ENCODE peak calls at places on chromosomes 7 and 10, in seven cellular contexts. D is kidney epithelial cell; K is stimulated activated CD4-positive, alpha-beta T cell treated with anti-CD3 and anti-CD28 coated beads, Interleukin-2, amount 100 ng/mL, for 48 hours; I is iris pigment epithelial cell; M is HepG2; F is cardiac septum; E is cardiac fibroblast. N is an unnamed sample.

GRCh38 chr7:71096341-71096740 is 35.6 kb upstream of the GALNT17 start:
- DNase-seq in M (no peak), F (no peak), K (no peak), I (no peak), D (no peak), E (no peak), N (no peak)

GRCh38 chr7:117873056-117873932 is at the start of gene CTTNBP2:
- DNase-seq in D (no peak), E (peak; percentile 18), I (peak; percentile 62), M (no peak), F (no peak), K (no peak), N (no peak)

GRCh38 chr10:110357252-110357780 is 52.6 kb upstream of the SMNDC1 start:
- DNase-seq in D (peak; percentile 83), M (peak; percentile 30), E (peak; percentile 96), I (peak; percentile 96), F (no peak), K (no peak), N (no peak)

GRCh38 chr10:29533046-29533445 is 101.7 kb downstream of the SVIL start:
- DNase-seq in E (no peak), I (no peak), M (no peak), F (no peak), K (no peak), D (no peak), N (no peak)

GRCh38 chr7:99928994-99929729 is at the start of gene GJC3:
- DNase-seq in M (peak; percentile 70), F (peak; percentile 82), K (peak; percentile 29), E (peak; percentile 65), D (no peak), I (peak; percentile 43), N (no peak)

GRCh38 chr10:14409856-14410458 is 79.2 kb upstream of the FRMD4A start:
- DNase-seq in D (no peak), K (no peak), I (no peak), E (no peak), F (no peak), M (no peak), N (no peak)

GRCh38 chr7:46115410-46115809 is 194.3 kb upstream of the IGFBP3 start:
- DNase-seq in F (no peak), K (no peak), M (no peak), E (peak; percentile 20), D (no peak), I (peak; percentile 26), N (no peak)

GRCh38 chr7:91357929-91358328 is 93.7 kb downstream of the FZD1 start:
- DNase-seq in I (no peak), K (no peak), E (no peak), F (no peak), D (no peak), M (no peak), N (no peak)

GRCh38 chr10:101224910-101225823 is 4.1 kb downstream of the LBX1 start:
- DNase-seq in M (no peak), K (no peak), F (no peak), D (no peak), I (no peak), E (no peak), N (no peak)

GRCh38 chr7:103715376-103716110 is 269.5 kb upstream of the SLC26A5 start:
- DNase-seq in I (no peak), M (no peak), K (no peak), D (no peak), E (no peak), F (no peak), N (no peak)

GRCh38 chr7:137985897-137986251 is 16.0 kb downstream of the CREB3L2 start:
- DNase-seq in M (no peak), I (no peak), D (no peak), E (no peak), F (no peak), K (no peak), N (no peak)

GRCh38 chr10:91665842-91666241 is 33.0 kb upstream of the PPP1R3C start:
- DNase-seq in F (no peak), I (peak; percentile 63), D (no peak), M (no peak), K (no peak), E (peak; percentile 61), N (no peak)

GRCh38 chr7:33596694-33597093 is 308.6 kb upstream of the BMPER start:
- DNase-seq in E (no peak), F (no peak), K (no peak), I (no peak), D (no peak), M (no peak), N (no peak)

GRCh38 chr10:91391915-91392314 is 18.2 kb upstream of the HECTD2 start:
- DNase-seq in I (no peak), F (no peak), E (no peak), D (no peak), M (no peak), K (no peak), N (no peak)

GRCh38 chr10:12448729-12449391 is 99.5 kb downstream of the CAMK1D start:
- DNase-seq in I (peak; percentile 94), E (peak; percentile 82), K (peak; percentile 56), M (no peak), F (no peak), D (peak; percentile 61), N (no peak)

GRCh38 chr10:77386833-77387232 is 250.8 kb downstream of the KCNMA1 start:
- DNase-seq in E (peak; percentile 76), K (no peak), F (peak; percentile 6), M (no peak), I (peak; percentile 68), D (no peak), N (no peak)